ENCODE peak calls at places on chromosomes 3 and 15, in ten cellular contexts. M, L, I, H, S, F, C, Z, G and N are unnamed samples.

GRCh38 chr3:177935008-177935407 is 601.2 kb upstream of the KCNMB2 start:
- DNase-seq in G (no peak), F (no peak), H (peak; percentile 23), M (no peak), Z (no peak), S (no peak), C (no peak), I (no peak), L (peak; percentile 21), N (no peak)

GRCh38 chr15:25802285-25802830 is 60.8 kb downstream of the ATP10A start:
- DNase-seq in M (no peak), F (no peak), I (no peak), S (no peak), G (no peak), C (no peak), L (no peak), H (no peak), Z (no peak), N (no peak)

GRCh38 chr3:186826978-186827857 is 15.3 kb upstream of the ADIPOQ start:
- DNase-seq in M (peak; percentile 40), H (peak; percentile 93), G (peak; percentile 83), C (peak; percentile 84), S (peak; percentile 91), I (peak; percentile 78), L (peak; percentile 95), Z (peak; percentile 73), F (no peak), N (no peak)

GRCh38 chr15:100732359-100733055 is 130.1 kb downstream of the ASB7 start:
- DNase-seq in H (no peak), F (no peak), L (peak; percentile 83), I (no peak), M (no peak), Z (no peak), G (no peak), S (no peak), C (no peak), N (no peak)

GRCh38 chr15:69066646-69066995 is 52.1 kb downstream of the NOX5 start:
- DNase-seq in H (no peak), M (no peak), L (peak; percentile 79), I (no peak), G (no peak), Z (no peak), S (no peak), C (no peak), F (no peak), N (no peak)

GRCh38 chr15:89101302-89102191 is 13.3 kb downstream of the ABHD2 start:
- DNase-seq in G (no peak), I (peak; percentile 77), S (peak; percentile 97), M (peak; percentile 96), F (no peak), C (peak; percentile 68), H (peak; percentile 51), L (peak; percentile 93), Z (peak; percentile 90), N (no peak)

GRCh38 chr15:66285462-66286280 is 7.7 kb upstream of the DIS3L start:
- DNase-seq in F (no peak), H (peak; percentile 19), Z (no peak), S (no peak), I (no peak), G (no peak), C (no peak), M (no peak), L (no peak), N (no peak)

GRCh38 chr15:38267416-38268022 is 14.9 kb downstream of the SPRED1 start:
- DNase-seq in C (no peak), H (no peak), F (no peak), L (no peak), G (no peak), Z (no peak), S (no peak), I (no peak), M (no peak), N (no peak)

GRCh38 chr3:195865752-195866151 is 42.6 kb downstream of the TNK2 start:
- DNase-seq in H (no peak), G (no peak), M (no peak), S (no peak), F (no peak), C (no peak), I (no peak), Z (no peak), L (no peak), N (no peak)

GRCh38 chr3:140953028-140953960 is 11.7 kb downstream of the SLC25A36 start:
- DNase-seq in M (no peak), Z (no peak), L (peak; percentile 86), C (no peak), I (no peak), F (no peak), H (no peak), S (no peak), G (no peak), N (no peak)

GRCh38 chr3:140956058-140956835 is 14.6 kb downstream of the SLC25A36 start:
- DNase-seq in F (no peak), M (no peak), L (no peak), H (no peak), G (no peak), S (no peak), C (no peak), Z (no peak), I (no peak), N (no peak)

GRCh38 chr3:140950154-140950553 is 8.5 kb downstream of the SLC25A36 start:
- DNase-seq in I (no peak), S (no peak), C (no peak), L (no peak), F (no peak), Z (no peak), G (no peak), M (no peak), H (no peak), N (no peak)

GRCh38 chr3:140955645-140956044 is 14.0 kb downstream of the SLC25A36 start:
- DNase-seq in F (no peak), I (no peak), H (no peak), Z (no peak), S (no peak), G (no peak), L (no peak), C (no peak), M (no peak), N (no peak)

DNA sequence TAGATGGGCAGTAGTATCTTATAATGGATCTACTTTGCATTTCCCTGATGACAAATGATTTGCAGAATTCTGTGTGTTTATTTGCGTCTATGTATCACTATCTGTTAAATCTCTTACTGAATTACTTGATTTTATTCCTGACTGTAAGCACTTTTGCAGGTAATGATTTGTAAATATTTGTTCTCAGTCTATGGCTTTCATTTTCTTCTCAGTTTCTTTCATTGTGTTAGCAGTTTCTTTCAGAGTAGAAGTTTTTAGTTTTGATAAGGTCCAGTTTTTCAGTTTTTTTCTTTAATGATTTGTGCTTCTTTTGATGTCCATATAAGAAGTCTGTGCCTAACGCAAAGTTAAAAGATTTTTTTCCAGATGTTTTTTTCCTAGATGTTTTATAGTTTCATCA is 12.9 kb downstream of the SLC25A36 start:
- DNase-seq in Z (no peak), M (no peak), G (no peak), C (no peak), H (no peak), F (no peak), S (no peak), L (no peak), I (no peak), N (no peak)
- H3K27ac ChIP-seq in Z (no peak overlapping the region), M (no peak overlapping the region), G (no peak overlapping the region), C (no peak overlapping the region), H (peak overlapping the region; percentile 7), F (no peak overlapping the region), S (no peak overlapping the region), L (no peak overlapping the region), I (no peak overlapping the region), N (no peak overlapping the region)

DNA sequence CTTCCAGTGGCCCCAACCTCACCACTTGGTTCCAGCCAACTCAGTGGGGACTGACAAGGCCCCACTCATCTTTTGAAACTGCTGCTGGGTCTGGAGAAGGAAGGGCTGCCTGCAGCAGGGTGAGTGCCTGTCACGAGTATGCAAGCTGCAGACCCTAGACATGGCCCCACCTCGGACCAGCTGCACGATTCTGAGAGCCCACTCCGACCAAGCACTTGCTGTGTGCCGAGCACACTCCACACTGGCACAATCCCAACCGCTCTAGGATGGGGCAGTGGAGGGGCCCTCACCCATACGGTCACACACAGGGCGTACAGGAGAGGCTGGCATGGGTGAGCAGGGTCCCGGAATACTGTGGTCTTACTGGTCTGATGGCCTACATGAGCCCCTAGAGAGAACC is 8.0 kb upstream of the PLXND1 start:
- DNase-seq in M (no peak), S (no peak), C (no peak), F (no peak), L (no peak), Z (peak; percentile 23), H (no peak), I (no peak), G (no peak), N (no peak)
- H3K27ac ChIP-seq in M (no peak overlapping the region), S (peak overlapping the region; percentile 86), C (peak overlapping the region; percentile 68), F (peak overlapping the region; percentile 38), L (no peak overlapping the region), Z (no peak overlapping the region), H (no peak overlapping the region), I (no peak overlapping the region), G (no peak overlapping the region), N (no peak overlapping the region)

GRCh38 chr3:169432692-169433432 is 230.7 kb downstream of the MECOM start:
- DNase-seq in C (peak; percentile 57), Z (no peak), I (no peak), F (no peak), H (no peak), M (no peak), G (no peak), L (peak; percentile 86), S (no peak), N (no peak)

GRCh38 chr3:169430687-169431404 is 232.7 kb downstream of the MECOM start:
- DNase-seq in I (no peak), F (no peak), G (no peak), L (peak; percentile 31), M (peak; percentile 18), S (no peak), Z (no peak), H (no peak), C (peak; percentile 60), N (no peak)

DNA sequence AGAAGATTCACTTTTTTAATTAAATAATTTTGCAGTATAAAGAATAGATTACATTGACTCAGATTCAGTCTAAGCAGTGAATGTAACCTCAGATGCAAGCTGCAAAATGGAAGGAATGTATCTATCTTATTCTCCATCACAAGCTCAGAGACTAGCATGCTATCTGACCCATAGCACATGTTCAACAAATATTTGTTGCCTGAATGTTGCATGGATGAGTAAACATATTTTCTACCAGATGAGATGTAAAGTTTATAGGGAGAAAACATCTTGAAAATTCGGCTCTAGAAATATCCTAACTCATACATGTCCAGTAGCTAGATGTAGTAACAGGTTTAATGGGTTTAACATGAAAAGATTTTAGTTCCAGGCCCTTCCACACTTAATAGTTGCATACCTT is 234.2 kb downstream of the MECOM start:
- DNase-seq in G (no peak), C (no peak), I (no peak), L (peak; percentile 89), Z (no peak), H (no peak), F (no peak), S (no peak), M (no peak), N (no peak)
- H3K27ac ChIP-seq in G (no peak overlapping the region), C (no peak overlapping the region), I (no peak overlapping the region), L (no peak overlapping the region), Z (no peak overlapping the region), H (no peak overlapping the region), F (no peak overlapping the region), S (no peak overlapping the region), M (no peak overlapping the region), N (no peak overlapping the region)

DNA sequence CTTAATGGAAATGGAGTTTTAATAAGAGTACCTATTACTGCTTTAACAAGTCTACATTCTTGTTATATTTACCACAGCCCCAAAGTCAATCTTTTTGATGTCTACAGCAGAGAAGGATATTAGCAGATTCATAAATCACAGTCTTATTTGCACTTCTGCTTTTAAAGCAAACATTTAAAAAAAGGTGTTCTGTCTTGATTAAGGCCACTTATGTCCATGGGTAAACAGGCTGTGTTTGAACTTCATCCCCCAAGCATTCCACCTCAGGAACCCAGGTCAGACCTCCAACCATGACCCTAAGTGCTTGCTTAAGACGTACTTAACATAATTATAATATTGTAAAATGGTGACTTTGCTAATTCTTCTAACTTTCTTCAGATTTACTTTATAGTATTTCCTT is 113.4 kb downstream of the CMSS1 start:
- DNase-seq in I (no peak), L (no peak), C (no peak), M (no peak), G (no peak), Z (no peak), H (no peak), F (no peak), S (no peak), N (no peak)
- H3K27ac ChIP-seq in I (no peak overlapping the region), L (no peak overlapping the region), C (no peak overlapping the region), M (no peak overlapping the region), G (no peak overlapping the region), Z (no peak overlapping the region), H (no peak overlapping the region), F (no peak overlapping the region), S (no peak overlapping the region), N (no peak overlapping the region)